ENCODE peak calls at places on chromosome 16, in eight cellular contexts. H is glutamatergic neuron; G is CD4-positive, alpha-beta T cell; A is activated CD4-positive, CD25-positive, alpha-beta regulatory T cell; B is cardiac fibroblast; E is NCI-H1417; Y is DMS 273 treated with DMSO at 0.1 percent for 48 hours; Z is hepatic stellate cell. S is an unnamed sample.

GRCh38 chr16:80841231-80841630 is 36.8 kb upstream of the CDYL2 start:
- DNase-seq in Z (no peak), H (no peak), Y (no peak), E (no peak), A (no peak), G (no peak), B (no peak), S (no peak)

GRCh38 chr16:84446086-84446485 is 58.4 kb downstream of the MEAK7 start:
- DNase-seq in B (no peak), G (no peak), A (no peak), Y (no peak), Z (no peak), H (no peak), E (no peak), S (no peak)

GRCh38 chr16:6165330-6165984 is 1067.9 kb upstream of the EEF2KMT start:
- DNase-seq in A (no peak), Z (no peak), E (no peak), Y (no peak), H (no peak), B (no peak), G (no peak), S (no peak)

GRCh38 chr16:84732674-84733352 is 33.0 kb downstream of the USP10 start:
- DNase-seq in H (no peak), A (no peak), Z (no peak), E (no peak), G (no peak), B (no peak), Y (peak; percentile 52), S (no peak)

GRCh38 chr16:336269-336668 is 16.3 kb downstream of the AXIN1 start:
- DNase-seq in A (no peak), E (no peak), Z (no peak), Y (no peak), G (no peak), H (no peak), B (no peak), S (no peak)

GRCh38 chr16:24681793-24682192 is 47.7 kb upstream of the TNRC6A start:
- DNase-seq in B (peak; percentile 54), H (no peak), Y (no peak), E (no peak), Z (peak; percentile 10), A (no peak), G (no peak), S (no peak)

GRCh38 chr16:3485821-3486505 is 9.3 kb downstream of the C16orf90 start:
- DNase-seq in Y (no peak), G (no peak), E (no peak), B (no peak), Z (no peak), H (no peak), A (no peak), S (no peak)

GRCh38 chr16:65065031-65065430 is 56.8 kb downstream of the CDH11 start:
- DNase-seq in E (no peak), H (no peak), B (no peak), Z (no peak), G (no peak), Y (no peak), A (no peak), S (no peak)

GRCh38 chr16:81551821-81552304 is 107.3 kb downstream of the CMIP start:
- DNase-seq in B (peak; percentile 79), G (no peak), A (no peak), Y (no peak), E (no peak), H (no peak), Z (peak; percentile 52), S (no peak)

GRCh38 chr16:88750854-88751253 is 34.2 kb downstream of the PIEZO1 start:
- DNase-seq in H (no peak), A (no peak), Y (peak; percentile 46), G (no peak), E (no peak), Z (no peak), B (no peak), S (no peak)

GRCh38 chr16:8632675-8633182 is 11.2 kb downstream of the METTL22 start:
- DNase-seq in A (no peak), G (no peak), Y (no peak), H (no peak), E (no peak), Z (no peak), B (no peak), S (no peak)

GRCh38 chr16:51637744-51638100 is 486.7 kb upstream of the SALL1 start:
- DNase-seq in H (no peak), A (no peak), Z (no peak), B (peak; percentile 20), Y (peak; percentile 29), E (no peak), G (no peak), S (no peak)

GRCh38 chr16:84196727-84197486 is 6.0 kb downstream of the ADAD2 start:
- DNase-seq in G (no peak), H (no peak), Z (no peak), A (no peak), E (no peak), B (no peak), Y (no peak), S (no peak)

GRCh38 chr16:58652741-58653140 is 23.1 kb upstream of the CNOT1 start:
- DNase-seq in E (no peak), H (peak; percentile 29), B (peak; percentile 42), Z (no peak), Y (no peak), A (no peak), G (no peak), S (no peak)

GRCh38 chr16:85746431-85747227 is 4.3 kb downstream of the C16orf74 start:
- DNase-seq in Y (no peak), Z (no peak), G (no peak), E (no peak), B (peak; percentile 47), H (no peak), A (no peak), S (no peak)

GRCh38 chr16:86143666-86144065 is 244.7 kb downstream of the IRF8 start:
- DNase-seq in B (no peak), H (no peak), Z (no peak), Y (no peak), A (no peak), G (no peak), E (no peak), S (no peak)

GRCh38 chr16:73848993-73849392 is 447.6 kb upstream of the PSMD7 start:
- DNase-seq in B (no peak), G (no peak), A (no peak), H (no peak), E (no peak), Z (no peak), Y (no peak), S (no peak)

GRCh38 chr16:48914070-48914469 is 304.1 kb upstream of the N4BP1 start:
- DNase-seq in E (no peak), Z (no peak), H (no peak), G (no peak), B (no peak), Y (no peak), A (no peak), S (no peak)

GRCh38 chr16:87436225-87437172 is 44.4 kb downstream of the MAP1LC3B start:
- DNase-seq in G (no peak), A (no peak), Z (peak; percentile 40), E (no peak), B (peak; percentile 64), H (peak; percentile 61), Y (no peak), S (no peak)

GRCh38 chr16:86567701-86568571 is 1.3 kb downstream of the FOXC2 start:
- DNase-seq in G (no peak), E (no peak), A (no peak), Y (no peak), B (peak; percentile 70), Z (peak; percentile 60), H (peak; percentile 44), S (no peak)

GRCh38 chr16:19715566-19715965 is 2.5 kb downstream of the KNOP1 start:
- DNase-seq in E (no peak), Y (no peak), Z (no peak), H (no peak), G (no peak), A (no peak), B (no peak), S (no peak)

GRCh38 chr16:72783716-72784320 is 264.1 kb downstream of the ZFHX3 start:
- DNase-seq in H (no peak), G (no peak), Z (no peak), E (no peak), Y (no peak), B (peak; percentile 18), A (no peak), S (no peak)

GRCh38 chr16:68289202-68289601 is 21.5 kb downstream of the SLC7A6OS start:
- DNase-seq in B (no peak), A (no peak), H (no peak), Z (no peak), G (no peak), E (no peak), Y (no peak), S (no peak)

GRCh38 chr16:90019543-90020259 is 445 bp upstream of the DBNDD1 start:
- DNase-seq in B (peak; percentile 11), H (peak; percentile 81), Z (peak; percentile 58), E (peak; percentile 88), G (peak; percentile 46), Y (no peak), A (no peak), S (peak; percentile 18)

GRCh38 chr16:27191352-27191924 is 11.9 kb upstream of the KDM8 start:
- DNase-seq in Z (no peak), Y (no peak), E (no peak), B (no peak), A (no peak), H (no peak), G (no peak), S (no peak)

GRCh38 chr16:79764415-79765149 is 164.0 kb upstream of the MAF start:
- DNase-seq in G (no peak), E (no peak), B (no peak), Z (no peak), A (no peak), H (peak; percentile 38), Y (no peak), S (no peak)

GRCh38 chr16:29745853-29746345 is at the start of gene C16orf54:
- DNase-seq in Y (no peak), G (peak; percentile 92), H (no peak), B (no peak), E (no peak), A (peak; percentile 29), Z (no peak), S (peak; percentile 97)

GRCh38 chr16:76985362-76985761 is 205.6 kb upstream of the MON1B start:
- DNase-seq in Y (no peak), G (no peak), H (no peak), Z (no peak), B (no peak), A (no peak), E (no peak), S (no peak)

GRCh38 chr16:85284138-85284897 is 172.0 kb upstream of the CIBAR2 start:
- DNase-seq in B (no peak), G (no peak), A (no peak), Z (no peak), E (peak; percentile 83), H (peak; percentile 37), Y (peak; percentile 47), S (no peak)

GRCh38 chr16:73166394-73166971 is 118.6 kb upstream of the ZFHX3 start:
- DNase-seq in Z (peak; percentile 32), H (no peak), A (no peak), G (no peak), Y (no peak), B (peak; percentile 49), E (no peak), S (no peak)

GRCh38 chr16:68486671-68487495 is 38.6 kb upstream of the SMPD3 start:
- DNase-seq in Y (no peak), E (no peak), A (no peak), G (no peak), H (peak; percentile 55), Z (no peak), B (no peak), S (no peak)

GRCh38 chr16:50684823-50685455 is 3.8 kb upstream of the SNX20 start:
- DNase-seq in E (no peak), B (no peak), A (no peak), H (no peak), G (no peak), Y (no peak), Z (no peak), S (no peak)